ENCODE peak calls at places on chromosomes 1 and 21, in seven cellular contexts. P is neuronal stem cell, M is H9, T is mesenchymal stem cell, O is mesendoderm, I is H1, F is trophoblast cell. X is an unnamed sample.

GRCh38 chr1:205600085-205600484 is 31.7 kb downstream of the ELK4 start:
- DNase-seq in P (no peak), T (peak; percentile 76), I (no peak), M (no peak), O (no peak), F (no peak), X (peak; percentile 81)

GRCh38 chr1:9835404-9835757 is 11.6 kb upstream of the CLSTN1 start:
- DNase-seq in O (no peak), P (no peak), T (no peak), I (no peak), F (no peak), M (peak; percentile 43), X (no peak)

GRCh38 chr1:27394925-27395324 is 2.5 kb downstream of the GPR3 start:
- DNase-seq in T (peak; percentile 51), I (no peak), F (no peak), M (no peak), O (no peak), P (no peak), X (peak; percentile 54)

GRCh38 chr1:1282998-1283397 is 2.8 kb downstream of the SCNN1D start:
- DNase-seq in F (peak; percentile 64), O (no peak), I (no peak), M (no peak), T (peak; percentile 33), P (no peak), X (peak; percentile 55)

GRCh38 chr21:23017989-23018388 is 2019.8 kb downstream of the NCAM2 start:
- DNase-seq in I (no peak), M (no peak), O (no peak), F (no peak), P (no peak), T (no peak), X (no peak)

GRCh38 chr1:101235696-101236545 is 898 bp upstream of the S1PR1 start:
- DNase-seq in I (no peak), M (peak; percentile 66), F (peak; percentile 41), P (peak; percentile 71), O (peak; percentile 67), T (peak; percentile 70), X (peak; percentile 37)

GRCh38 chr1:230070321-230071208 is 3.5 kb downstream of the GALNT2 start:
- DNase-seq in M (no peak), O (no peak), P (no peak), I (no peak), F (no peak), T (no peak), X (no peak)

GRCh38 chr1:246946366-246946765 is 14.6 kb upstream of the AHCTF1 start:
- DNase-seq in T (no peak), F (no peak), P (no peak), M (no peak), O (no peak), I (no peak), X (no peak)

GRCh38 chr1:155091071-155092051 is 12.7 kb downstream of the EFNA3 start:
- DNase-seq in O (peak; percentile 89), T (peak; percentile 70), I (peak; percentile 68), F (peak; percentile 96), M (peak; percentile 91), P (peak; percentile 87), X (peak; percentile 54)

GRCh38 chr1:173064011-173064410 is 13.3 kb upstream of the TNFSF18 start:
- DNase-seq in F (peak; percentile 49), T (peak; percentile 78), M (no peak), P (no peak), I (no peak), O (no peak), X (peak; percentile 66)

GRCh38 chr1:23533288-23534130 is 2.5 kb upstream of the E2F2 start:
- DNase-seq in T (no peak), M (no peak), O (no peak), F (peak; percentile 87), P (no peak), I (no peak), X (no peak)

GRCh38 chr1:196385109-196385508 is 223.1 kb downstream of the KCNT2 start:
- DNase-seq in I (no peak), F (no peak), T (no peak), O (no peak), P (no peak), M (no peak), X (no peak)

GRCh38 chr1:196377811-196378210 is 230.4 kb downstream of the KCNT2 start:
- DNase-seq in M (no peak), P (no peak), I (no peak), O (no peak), F (peak; percentile 63), T (no peak), X (no peak)

GRCh38 chr1:196380311-196380710 is 227.9 kb downstream of the KCNT2 start:
- DNase-seq in O (peak; percentile 49), I (no peak), T (peak; percentile 53), F (no peak), P (no peak), M (no peak), X (no peak)

GRCh38 chr1:196381544-196381943 is 226.7 kb downstream of the KCNT2 start:
- DNase-seq in F (no peak), P (no peak), I (no peak), O (no peak), M (no peak), T (no peak), X (no peak)

GRCh38 chr1:196382383-196382782 is 225.9 kb downstream of the KCNT2 start:
- DNase-seq in P (no peak), I (no peak), O (no peak), T (no peak), M (no peak), F (no peak), X (no peak)
- H4K8ac ChIP-seq in P (no peak overlapping the region), I (no peak overlapping the region), O (no peak overlapping the region), T (no peak overlapping the region), M (no peak overlapping the region), F (no peak overlapping the region), X (no peak overlapping the region)

DNA sequence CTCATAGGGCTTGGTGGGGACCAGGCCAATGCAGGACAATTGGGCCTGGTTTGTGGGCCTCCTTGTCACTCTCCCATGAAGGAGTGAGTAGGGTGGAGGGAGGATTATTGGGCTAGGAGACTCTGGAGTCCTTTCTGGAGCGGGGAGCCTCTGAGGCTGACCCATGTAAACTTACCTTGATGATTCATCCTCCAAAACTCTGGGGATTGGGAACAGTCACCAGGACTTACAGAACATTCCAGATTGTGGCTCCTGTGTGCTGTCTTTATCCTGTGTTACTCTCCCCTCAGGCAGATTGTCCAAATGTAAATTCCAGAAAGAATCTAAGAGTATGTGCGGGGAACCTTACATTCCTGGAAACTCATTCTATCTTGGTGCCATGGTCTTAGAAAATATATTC is 197.6 kb downstream of the CAMTA1 start:
- DNase-seq in I (no peak), O (peak; percentile 54), P (no peak), T (no peak), F (no peak), M (no peak), X (no peak)
- H4K8ac ChIP-seq in I (no peak overlapping the region), O (no peak overlapping the region), P (no peak overlapping the region), T (no peak overlapping the region), F (no peak overlapping the region), M (no peak overlapping the region), X (no peak overlapping the region)

GRCh38 chr1:243495032-243495431 is 239.2 kb downstream of the SDCCAG8 start:
- DNase-seq in T (no peak), M (no peak), P (no peak), I (no peak), F (no peak), O (no peak), X (no peak)

GRCh38 chr1:243497939-243498681 is 242.3 kb downstream of the SDCCAG8 start:
- DNase-seq in I (no peak), T (no peak), M (no peak), F (no peak), O (no peak), P (no peak), X (no peak)

GRCh38 chr1:243495442-243496172 is 239.8 kb downstream of the SDCCAG8 start:
- DNase-seq in T (peak; percentile 80), I (no peak), P (no peak), O (no peak), F (no peak), M (no peak), X (peak; percentile 74)

GRCh38 chr1:243496173-243496553 is 240.3 kb downstream of the SDCCAG8 start:
- DNase-seq in T (no peak), O (no peak), M (no peak), F (no peak), P (no peak), I (no peak), X (no peak)

GRCh38 chr1:243496806-243497205 is 241.0 kb downstream of the SDCCAG8 start:
- DNase-seq in P (no peak), M (no peak), T (no peak), O (no peak), F (no peak), I (no peak), X (no peak)
- H4K8ac ChIP-seq in P (peak overlapping the region; percentile 53), M (no peak overlapping the region), T (peak overlapping the region; percentile 27), O (no peak overlapping the region), F (no peak overlapping the region), I (no peak overlapping the region), X (no peak overlapping the region)

GRCh38 chr1:218600968-218601367 is 255.8 kb downstream of the TGFB2 start:
- DNase-seq in O (no peak), T (no peak), F (peak; percentile 22), I (no peak), P (no peak), M (no peak), X (no peak)

DNA sequence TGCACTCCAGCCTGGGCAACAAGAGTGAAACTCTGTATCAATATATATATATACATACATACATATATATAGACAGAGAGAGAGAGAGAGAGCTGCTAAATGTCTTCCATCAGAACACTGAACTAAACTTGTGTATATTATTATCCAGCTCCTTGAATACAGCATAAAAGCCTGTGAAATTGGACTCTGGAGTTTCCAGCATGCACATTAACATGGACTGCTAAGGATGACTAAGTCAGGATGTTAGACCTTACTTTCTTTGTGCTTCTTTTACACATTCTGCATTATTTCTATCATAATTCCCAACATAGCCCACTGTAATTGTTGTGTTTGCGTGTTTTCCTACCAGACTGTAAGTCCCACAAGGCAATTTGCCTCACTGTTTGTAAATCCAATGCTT is 259.1 kb downstream of the TGFB2 start:
- DNase-seq in T (no peak), O (no peak), I (no peak), M (no peak), F (no peak), P (no peak), X (peak; percentile 58)
- H4K8ac ChIP-seq in T (no peak overlapping the region), O (no peak overlapping the region), I (no peak overlapping the region), M (no peak overlapping the region), F (no peak overlapping the region), P (no peak overlapping the region), X (no peak overlapping the region)